ENCODE peak calls at places on chromosomes 13 and 19, in ten cellular contexts. One of them, this sample, is unnamed.

GRCh38 chr19:43934055-43934984 is 762 bp downstream of the ZNF45 start:
- DNase-seq in esophagus muscularis mucosa: no peak
- DNase-seq in AG04450: no peak
- DNase-seq in transverse colon: no peak
- DNase-seq in uterus: no peak
- DNase-seq in thyroid gland: no peak
- DNase-seq in lung: no peak
- DNase-seq in psoas muscle: no peak
- DNase-seq in heart left ventricle: no peak
- DNase-seq in gastrocnemius medialis: no peak
- DNase-seq in this sample: no peak

GRCh38 chr13:111202745-111203144 is 87.6 kb downstream of the ARHGEF7 start:
- DNase-seq in gastrocnemius medialis: no peak
- DNase-seq in uterus: peak
- DNase-seq in psoas muscle: no peak
- DNase-seq in lung: no peak
- DNase-seq in heart left ventricle: peak
- DNase-seq in AG04450: no peak
- DNase-seq in esophagus muscularis mucosa: no peak
- DNase-seq in thyroid gland: no peak
- DNase-seq in transverse colon: no peak
- DNase-seq in this sample: peak

GRCh38 chr13:59979589-59979988 is 184.1 kb downstream of the DIAPH3 start:
- DNase-seq in esophagus muscularis mucosa: no peak
- DNase-seq in transverse colon: no peak
- DNase-seq in uterus: no peak
- DNase-seq in gastrocnemius medialis: no peak
- DNase-seq in psoas muscle: no peak
- DNase-seq in heart left ventricle: no peak
- DNase-seq in thyroid gland: no peak
- DNase-seq in AG04450: no peak
- DNase-seq in lung: no peak
- DNase-seq in this sample: no peak

GRCh38 chr19:53903055-53903680 is 5.9 kb upstream of the CACNG7 start:
- DNase-seq in uterus: no peak
- DNase-seq in esophagus muscularis mucosa: no peak
- DNase-seq in heart left ventricle: no peak
- DNase-seq in AG04450: no peak
- DNase-seq in lung: no peak
- DNase-seq in gastrocnemius medialis: no peak
- DNase-seq in psoas muscle: no peak
- DNase-seq in transverse colon: no peak
- DNase-seq in thyroid gland: peak
- DNase-seq in this sample: peak

GRCh38 chr19:13920940-13921744 is 15.1 kb downstream of the CC2D1A start:
- DNase-seq in heart left ventricle: no peak
- DNase-seq in uterus: no peak
- DNase-seq in thyroid gland: no peak
- DNase-seq in transverse colon: no peak
- DNase-seq in AG04450: no peak
- DNase-seq in esophagus muscularis mucosa: no peak
- DNase-seq in psoas muscle: no peak
- DNase-seq in gastrocnemius medialis: no peak
- DNase-seq in lung: peak
- DNase-seq in this sample: no peak

GRCh38 chr13:98977568-98978270 is at the start of gene DOCK9:
- DNase-seq in AG04450: no peak
- DNase-seq in lung: peak
- DNase-seq in psoas muscle: peak
- DNase-seq in heart left ventricle: peak
- DNase-seq in transverse colon: peak
- DNase-seq in thyroid gland: peak
- DNase-seq in uterus: peak
- DNase-seq in esophagus muscularis mucosa: no peak
- DNase-seq in gastrocnemius medialis: peak
- DNase-seq in this sample: no peak

GRCh38 chr19:18388328-18389094 is 2.6 kb downstream of the GDF15 start:
- DNase-seq in AG04450: no peak
- DNase-seq in thyroid gland: peak
- DNase-seq in heart left ventricle: peak
- DNase-seq in gastrocnemius medialis: peak
- DNase-seq in uterus: peak
- DNase-seq in transverse colon: peak
- DNase-seq in lung: peak
- DNase-seq in psoas muscle: peak
- DNase-seq in esophagus muscularis mucosa: no peak
- DNase-seq in this sample: no peak

GRCh38 chr13:88154001-88154400 is 482.8 kb downstream of the SLITRK5 start:
- DNase-seq in transverse colon: no peak
- DNase-seq in esophagus muscularis mucosa: no peak
- DNase-seq in lung: no peak
- DNase-seq in uterus: no peak
- DNase-seq in gastrocnemius medialis: no peak
- DNase-seq in AG04450: no peak
- DNase-seq in psoas muscle: no peak
- DNase-seq in heart left ventricle: no peak
- DNase-seq in thyroid gland: no peak
- DNase-seq in this sample: no peak

GRCh38 chr13:76798037-76798436 is 88.2 kb downstream of the KCTD12 start:
- DNase-seq in esophagus muscularis mucosa: no peak
- DNase-seq in psoas muscle: no peak
- DNase-seq in AG04450: no peak
- DNase-seq in uterus: no peak
- DNase-seq in transverse colon: no peak
- DNase-seq in gastrocnemius medialis: no peak
- DNase-seq in heart left ventricle: no peak
- DNase-seq in thyroid gland: no peak
- DNase-seq in lung: no peak
- DNase-seq in this sample: no peak

GRCh38 chr19:17348700-17349099 is 11.3 kb downstream of the GTPBP3 start:
- DNase-seq in AG04450: no peak
- DNase-seq in gastrocnemius medialis: no peak
- DNase-seq in transverse colon: no peak
- DNase-seq in esophagus muscularis mucosa: no peak
- DNase-seq in thyroid gland: peak
- DNase-seq in psoas muscle: peak
- DNase-seq in lung: peak
- DNase-seq in uterus: peak
- DNase-seq in heart left ventricle: peak
- DNase-seq in this sample: peak

GRCh38 chr13:38348890-38349289 is 761 bp upstream of the UFM1 start:
- DNase-seq in AG04450: no peak
- DNase-seq in thyroid gland: peak
- DNase-seq in uterus: no peak
- DNase-seq in transverse colon: peak
- DNase-seq in heart left ventricle: no peak
- DNase-seq in lung: no peak
- DNase-seq in psoas muscle: no peak
- DNase-seq in gastrocnemius medialis: no peak
- DNase-seq in esophagus muscularis mucosa: no peak
- DNase-seq in this sample: no peak

GRCh38 chr13:49060698-49061387 is 85.1 kb downstream of the FNDC3A start:
- DNase-seq in esophagus muscularis mucosa: no peak
- DNase-seq in thyroid gland: no peak
- DNase-seq in AG04450: no peak
- DNase-seq in uterus: no peak
- DNase-seq in heart left ventricle: no peak
- DNase-seq in lung: no peak
- DNase-seq in transverse colon: no peak
- DNase-seq in gastrocnemius medialis: no peak
- DNase-seq in psoas muscle: no peak
- DNase-seq in this sample: no peak

GRCh38 chr13:46071590-46072249 is 19.2 kb upstream of the ZC3H13 start:
- DNase-seq in transverse colon: no peak
- DNase-seq in heart left ventricle: no peak
- DNase-seq in AG04450: no peak
- DNase-seq in thyroid gland: no peak
- DNase-seq in esophagus muscularis mucosa: no peak
- DNase-seq in gastrocnemius medialis: no peak
- DNase-seq in lung: no peak
- DNase-seq in uterus: no peak
- DNase-seq in psoas muscle: no peak
- DNase-seq in this sample: no peak

GRCh38 chr19:19460761-19461265 is 54.5 kb downstream of the TSSK6 start:
- DNase-seq in esophagus muscularis mucosa: peak
- DNase-seq in gastrocnemius medialis: peak
- DNase-seq in AG04450: no peak
- DNase-seq in uterus: no peak
- DNase-seq in lung: peak
- DNase-seq in psoas muscle: peak
- DNase-seq in heart left ventricle: peak
- DNase-seq in thyroid gland: peak
- DNase-seq in transverse colon: peak
- DNase-seq in this sample: no peak

DNA sequence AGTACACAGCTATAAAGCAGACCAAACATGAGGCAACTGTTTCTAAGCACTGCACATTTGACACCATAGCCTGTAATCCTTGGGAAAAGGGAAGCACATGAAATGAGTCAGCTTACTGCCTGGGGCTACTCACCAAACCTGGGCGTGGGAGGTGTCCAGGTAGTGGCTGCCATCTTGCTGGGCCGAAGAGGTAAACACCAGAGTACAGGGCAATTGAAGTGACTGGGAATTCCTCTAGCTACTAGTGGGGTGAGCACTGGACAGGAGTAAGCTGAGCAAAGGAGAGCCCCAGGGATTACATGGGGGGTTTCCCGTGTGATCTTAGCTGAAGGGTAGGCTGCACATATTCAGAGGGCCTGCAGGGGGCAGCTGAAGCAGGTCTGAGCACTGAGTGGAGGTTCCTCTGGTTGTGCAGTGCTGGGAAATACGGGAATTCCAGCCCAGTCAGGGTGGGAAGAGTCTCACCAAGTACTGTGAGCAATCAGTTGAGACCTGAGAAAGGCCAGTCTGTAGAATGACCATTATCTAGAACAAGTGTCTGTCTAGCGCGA is 140.5 kb downstream of the SLC7A1 start:
- DNase-seq in psoas muscle: no peak
- DNase-seq in lung: no peak
- DNase-seq in uterus: no peak
- DNase-seq in heart left ventricle: no peak
- DNase-seq in thyroid gland: no peak
- DNase-seq in AG04450: no peak
- DNase-seq in transverse colon: no peak
- DNase-seq in gastrocnemius medialis: no peak
- DNase-seq in esophagus muscularis mucosa: peak
- DNase-seq in this sample: no peak
- TF ChIP-seq CTCF in psoas muscle: no peak
- TF ChIP-seq CTCF in lung: no peak
- TF ChIP-seq CTCF in uterus: no peak
- TF ChIP-seq CTCF in heart left ventricle: peak
- TF ChIP-seq CTCF in thyroid gland: no peak
- TF ChIP-seq CTCF in AG04450: peak
- TF ChIP-seq CTCF in transverse colon: no peak
- TF ChIP-seq CTCF in gastrocnemius medialis: no peak
- TF ChIP-seq CTCF in esophagus muscularis mucosa: no peak
- TF ChIP-seq CTCF in this sample: peak

GRCh38 chr13:19725320-19725719 is 57.4 kb downstream of the PSPC1 start:
- DNase-seq in psoas muscle: no peak
- DNase-seq in AG04450: no peak
- DNase-seq in transverse colon: no peak
- DNase-seq in lung: no peak
- DNase-seq in esophagus muscularis mucosa: no peak
- DNase-seq in uterus: no peak
- DNase-seq in gastrocnemius medialis: no peak
- DNase-seq in thyroid gland: no peak
- DNase-seq in heart left ventricle: no peak
- DNase-seq in this sample: no peak

DNA sequence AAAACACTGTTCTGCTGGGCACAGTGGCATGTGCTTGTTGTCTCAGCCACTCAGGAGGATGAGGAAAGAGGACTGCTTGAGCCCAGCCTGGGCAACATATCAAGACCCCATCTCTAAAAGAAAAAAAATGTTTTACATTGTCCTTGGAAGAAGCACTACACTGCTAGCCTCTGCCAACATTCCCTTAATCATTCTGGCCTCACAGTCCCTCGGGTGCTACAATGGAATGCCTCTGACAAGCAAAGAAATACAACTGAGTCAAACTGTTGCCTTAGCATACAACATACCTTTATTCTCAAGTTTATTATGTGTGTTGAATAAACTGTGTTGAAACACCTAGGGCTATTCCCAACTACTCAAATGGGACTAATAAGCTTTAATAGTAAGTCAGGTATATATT is 56.1 kb downstream of the PSPC1 start:
- DNase-seq in transverse colon: no peak
- DNase-seq in AG04450: no peak
- DNase-seq in uterus: no peak
- DNase-seq in thyroid gland: no peak
- DNase-seq in gastrocnemius medialis: no peak
- DNase-seq in psoas muscle: no peak
- DNase-seq in esophagus muscularis mucosa: no peak
- DNase-seq in lung: no peak
- DNase-seq in heart left ventricle: no peak
- DNase-seq in this sample: no peak
- H3K4me3 ChIP-seq in transverse colon: no peak
- H3K4me3 ChIP-seq in AG04450: no peak
- H3K4me3 ChIP-seq in uterus: no peak
- H3K4me3 ChIP-seq in thyroid gland: no peak
- H3K4me3 ChIP-seq in gastrocnemius medialis: no peak
- H3K4me3 ChIP-seq in psoas muscle: no peak
- H3K4me3 ChIP-seq in esophagus muscularis mucosa: no peak
- H3K4me3 ChIP-seq in lung: no peak
- H3K4me3 ChIP-seq in heart left ventricle: no peak
- H3K4me3 ChIP-seq in this sample: no peak

DNA sequence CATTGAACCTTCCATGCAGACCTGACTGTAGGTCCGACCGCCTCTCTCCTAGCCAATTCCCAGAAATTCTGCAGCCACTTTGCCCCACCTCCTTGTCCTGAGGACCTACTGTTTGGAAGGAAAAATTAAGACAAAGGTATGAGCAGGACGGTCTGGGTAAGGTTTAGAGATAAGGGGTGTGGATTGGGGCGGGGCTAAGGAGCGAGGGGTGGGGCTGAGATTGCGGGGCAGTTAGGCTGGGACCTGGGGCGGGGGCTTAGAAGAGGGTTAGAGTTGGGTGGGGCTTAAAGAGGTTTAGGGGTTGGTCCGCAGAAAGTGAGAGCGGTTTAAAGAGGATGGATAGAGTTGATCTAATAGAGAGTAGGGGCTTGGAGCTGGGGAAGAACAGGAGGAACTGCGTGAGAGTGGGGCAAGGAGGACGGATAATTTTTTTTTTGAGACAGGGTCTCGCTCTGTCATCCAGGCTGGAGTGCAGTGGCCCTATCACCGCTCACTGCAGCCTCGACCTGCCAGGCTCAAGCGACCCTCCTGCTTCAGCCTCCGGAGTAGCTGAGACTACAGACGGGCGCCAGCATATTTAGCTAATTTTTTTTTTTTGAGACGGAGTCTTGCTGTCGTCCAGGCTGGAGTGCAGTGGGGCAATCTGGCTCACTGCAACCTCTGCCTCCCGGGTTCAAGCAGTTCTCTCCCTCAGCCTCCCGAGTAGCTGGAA is 1.7 kb upstream of the ZNF865 start:
- DNase-seq in uterus: no peak
- DNase-seq in heart left ventricle: no peak
- DNase-seq in psoas muscle: no peak
- DNase-seq in esophagus muscularis mucosa: no peak
- DNase-seq in lung: no peak
- DNase-seq in AG04450: no peak
- DNase-seq in gastrocnemius medialis: no peak
- DNase-seq in transverse colon: peak
- DNase-seq in thyroid gland: no peak
- DNase-seq in this sample: no peak
- TF ChIP-seq CTCF in uterus: no peak
- TF ChIP-seq CTCF in heart left ventricle: no peak
- TF ChIP-seq CTCF in psoas muscle: no peak
- TF ChIP-seq CTCF in esophagus muscularis mucosa: no peak
- TF ChIP-seq CTCF in lung: no peak
- TF ChIP-seq CTCF in AG04450: no peak
- TF ChIP-seq CTCF in gastrocnemius medialis: no peak
- TF ChIP-seq CTCF in transverse colon: no peak
- TF ChIP-seq CTCF in thyroid gland: no peak
- TF ChIP-seq CTCF in this sample: no peak

GRCh38 chr13:50387124-50387581 is 371.9 kb downstream of the KCNRG start:
- DNase-seq in gastrocnemius medialis: peak
- DNase-seq in lung: peak
- DNase-seq in esophagus muscularis mucosa: peak
- DNase-seq in AG04450: no peak
- DNase-seq in transverse colon: peak
- DNase-seq in heart left ventricle: peak
- DNase-seq in psoas muscle: peak
- DNase-seq in thyroid gland: peak
- DNase-seq in uterus: peak
- DNase-seq in this sample: no peak
- H3K4me3 ChIP-seq in gastrocnemius medialis: peak
- H3K4me3 ChIP-seq in lung: no peak
- H3K4me3 ChIP-seq in esophagus muscularis mucosa: no peak
- H3K4me3 ChIP-seq in AG04450: no peak
- H3K4me3 ChIP-seq in transverse colon: no peak
- H3K4me3 ChIP-seq in heart left ventricle: no peak
- H3K4me3 ChIP-seq in psoas muscle: peak
- H3K4me3 ChIP-seq in thyroid gland: no peak
- H3K4me3 ChIP-seq in uterus: no peak
- H3K4me3 ChIP-seq in this sample: no peak

This sample was measured in HFF-Myc.